ENCODE peak calls at places on chromosome 12, in six cellular contexts. R, S, U, A, P and Y are unnamed samples.

GRCh38 chr12:58554522-58555157 is 365.7 kb downstream of the LRIG3 start:
- DNase-seq in R (no peak), S (no peak), U (no peak), A (no peak), P (no peak), Y (no peak)

GRCh38 chr12:53751336-53752191 is at the start of gene CISTR:
- DNase-seq in R (no peak), S (no peak), U (no peak), A (no peak), P (peak; percentile 78), Y (peak; percentile 77)

GRCh38 chr12:130829391-130830245 is 9.4 kb downstream of the STX2 start:
- DNase-seq in R (no peak), S (no peak), U (no peak), A (no peak), P (no peak), Y (no peak)

GRCh38 chr12:128190614-128191013 is 76.4 kb upstream of the TMEM132C start:
- DNase-seq in R (no peak), S (no peak), U (no peak), A (no peak), P (peak; percentile 59), Y (no peak)

GRCh38 chr12:12081836-12082497 is 11.2 kb downstream of the BCL2L14 start:
- DNase-seq in R (no peak), S (no peak), U (no peak), A (no peak), P (peak; percentile 20), Y (no peak)

GRCh38 chr12:24378548-24379011 is 429.1 kb upstream of the SOX5 start:
- DNase-seq in R (no peak), S (no peak), U (no peak), A (no peak), P (no peak), Y (no peak)

GRCh38 chr12:96303656-96304055 is 96.6 kb downstream of the CDK17 start:
- DNase-seq in R (no peak), S (no peak), U (no peak), A (no peak), P (no peak), Y (no peak)

GRCh38 chr12:22477894-22478287 is 66.5 kb downstream of the C2CD5 start:
- DNase-seq in R (no peak), S (no peak), U (no peak), A (no peak), P (no peak), Y (no peak)

GRCh38 chr12:92290016-92290685 is 144.5 kb upstream of the BTG1 start:
- DNase-seq in R (no peak), S (no peak), U (no peak), A (no peak), P (no peak), Y (no peak)

GRCh38 chr12:84738481-84738972 is 174.1 kb downstream of the SLC6A15 start:
- DNase-seq in R (no peak), S (no peak), U (no peak), A (no peak), P (no peak), Y (no peak)

GRCh38 chr12:52835271-52836041 is 1.3 kb upstream of the KRT79 start:
- DNase-seq in R (no peak), S (peak; percentile 98), U (peak; percentile 18), A (no peak), P (no peak), Y (no peak)

GRCh38 chr12:11953523-11953922 is 117.2 kb upstream of the BCL2L14 start:
- DNase-seq in R (no peak), S (no peak), U (no peak), A (no peak), P (no peak), Y (no peak)

GRCh38 chr12:128606538-128606937 is 217.2 kb downstream of the SLC15A4 start:
- DNase-seq in R (no peak), S (no peak), U (no peak), A (no peak), P (no peak), Y (no peak)

GRCh38 chr12:93762912-93763311 is 85.7 kb downstream of the CRADD start:
- DNase-seq in R (no peak), S (no peak), U (no peak), A (no peak), P (no peak), Y (no peak)

GRCh38 chr12:47797432-47797831 is 22.3 kb downstream of the HDAC7 start:
- DNase-seq in R (no peak), S (no peak), U (no peak), A (no peak), P (no peak), Y (peak; percentile 69)

GRCh38 chr12:130987151-130987931 is 33.6 kb downstream of the ADGRD1 start:
- DNase-seq in R (no peak), S (peak; percentile 20), U (no peak), A (no peak), P (no peak), Y (no peak)

GRCh38 chr12:9710584-9711375 is 22.1 kb downstream of the CLECL1 start:
- DNase-seq in R (no peak), S (no peak), U (no peak), A (no peak), P (no peak), Y (no peak)

GRCh38 chr12:42482820-42483533 is 106.6 kb downstream of the PRICKLE1 start:
- DNase-seq in R (peak; percentile 72), S (peak; percentile 70), U (peak; percentile 81), A (peak; percentile 71), P (peak; percentile 86), Y (peak; percentile 91)

GRCh38 chr12:95351745-95352144 is 122.2 kb upstream of the METAP2 start:
- DNase-seq in R (no peak), S (no peak), U (peak; percentile 51), A (no peak), P (no peak), Y (no peak)

GRCh38 chr12:30763053-30763452 is 8.3 kb upstream of the CAPRIN2 start:
- DNase-seq in R (no peak), S (no peak), U (no peak), A (no peak), P (no peak), Y (no peak)

GRCh38 chr12:94435511-94435927 is 24.1 kb downstream of the CEP83 start:
- DNase-seq in R (no peak), S (no peak), U (no peak), A (no peak), P (no peak), Y (no peak)

GRCh38 chr12:53287741-53288216 is 7.6 kb upstream of the PFDN5 start:
- DNase-seq in R (peak; percentile 77), S (no peak), U (peak; percentile 66), A (peak; percentile 66), P (peak; percentile 39), Y (peak; percentile 82)

GRCh38 chr12:32431025-32431424 is 31.7 kb downstream of the FGD4 start:
- DNase-seq in R (no peak), S (no peak), U (no peak), A (no peak), P (no peak), Y (no peak)

GRCh38 chr12:43283206-43283605 is 268.8 kb downstream of the ADAMTS20 start:
- DNase-seq in R (no peak), S (no peak), U (no peak), A (no peak), P (no peak), Y (no peak)

GRCh38 chr12:58025431-58025830 is 84.1 kb downstream of the ATP23 start:
- DNase-seq in R (no peak), S (no peak), U (no peak), A (no peak), P (no peak), Y (no peak)

GRCh38 chr12:67879937-67880336 is 109.3 kb upstream of the IFNG-AS1 start:
- DNase-seq in R (no peak), S (no peak), U (no peak), A (no peak), P (no peak), Y (no peak)

GRCh38 chr12:100494026-100494425 is 20.4 kb downstream of the NR1H4 start:
- DNase-seq in R (no peak), S (no peak), U (no peak), A (no peak), P (no peak), Y (no peak)

GRCh38 chr12:33825986-33826602 is 196.2 kb upstream of the ALG10 start:
- DNase-seq in R (no peak), S (no peak), U (no peak), A (no peak), P (no peak), Y (no peak)

GRCh38 chr12:117441751-117442150 is 80.3 kb upstream of the NOS1 start:
- DNase-seq in R (peak; percentile 21), S (no peak), U (no peak), A (no peak), P (no peak), Y (no peak)

DNA sequence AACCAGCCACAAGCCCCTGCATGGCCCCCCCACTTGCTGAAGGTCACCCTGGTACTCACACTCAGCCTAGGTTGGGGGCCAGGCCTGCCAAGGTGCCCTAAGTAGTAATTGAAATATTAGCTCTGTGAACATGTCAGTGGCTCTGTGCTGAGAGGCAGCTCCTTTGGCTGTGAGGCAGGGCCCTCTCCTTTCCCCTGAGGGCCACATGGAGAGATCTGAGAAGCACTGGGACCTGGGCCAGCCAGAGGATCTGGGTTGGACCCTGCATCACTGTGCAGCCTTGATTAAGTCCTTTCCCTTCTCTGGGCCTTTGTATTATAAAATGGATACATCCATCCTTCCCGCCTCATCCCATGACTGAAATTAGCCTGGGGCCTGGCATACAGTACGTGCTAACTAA is 58.0 kb upstream of the FAM222A start:
- DNase-seq in R (no peak), S (no peak), U (no peak), A (no peak), P (no peak), Y (no peak)
- H3K4me1 ChIP-seq in R (no peaks in the 10 kb centered on the region), S (no peaks in the 10 kb centered on the region), U (no peaks in the 10 kb centered on the region), A (no peaks in the 10 kb centered on the region), P (peaks cover 2% of the 10 kb centered on the region), Y (no peaks in the 10 kb centered on the region)

GRCh38 chr12:109735051-109735521 is 21.5 kb downstream of the FAM222A start:
- DNase-seq in R (peak; percentile 9), S (no peak), U (peak; percentile 12), A (peak; percentile 34), P (no peak), Y (peak; percentile 32)

GRCh38 chr12:109737111-109737510 is 23.5 kb downstream of the FAM222A start:
- DNase-seq in R (peak; percentile 6), S (no peak), U (peak; percentile 10), A (peak; percentile 11), P (no peak), Y (peak; percentile 35)

GRCh38 chr12:109734219-109735000 is 20.8 kb downstream of the FAM222A start:
- DNase-seq in R (peak; percentile 7), S (no peak), U (peak; percentile 29), A (peak; percentile 53), P (no peak), Y (peak; percentile 62)

GRCh38 chr12:109736552-109737108 is 23.0 kb downstream of the FAM222A start:
- DNase-seq in R (peak; percentile 22), S (no peak), U (peak; percentile 42), A (peak; percentile 47), P (peak; percentile 83), Y (peak; percentile 82)

GRCh38 chr12:109735825-109736551 is 22.4 kb downstream of the FAM222A start:
- DNase-seq in R (peak; percentile 11), S (no peak), U (peak; percentile 14), A (peak; percentile 84), P (no peak), Y (peak; percentile 27)
- H3K4me1 ChIP-seq in R (peaks cover 56% of the 10 kb centered on the region), S (peaks cover 18% of the 10 kb centered on the region), U (no peaks in the 10 kb centered on the region), A (peaks cover 34% of the 10 kb centered on the region), P (peaks cover 43% of the 10 kb centered on the region), Y (peaks cover 59% of the 10 kb centered on the region)

GRCh38 chr12:86663691-86664090 is 407.5 kb upstream of the MGAT4C start:
- DNase-seq in R (no peak), S (no peak), U (no peak), A (no peak), P (no peak), Y (no peak)
- H3K4me1 ChIP-seq in R (no peaks in the 10 kb centered on the region), S (no peaks in the 10 kb centered on the region), U (no peaks in the 10 kb centered on the region), A (no peaks in the 10 kb centered on the region), P (no peaks in the 10 kb centered on the region), Y (no peaks in the 10 kb centered on the region)

GRCh38 chr12:89344043-89344861 is 8.0 kb downstream of the DUSP6 start:
- DNase-seq in R (no peak), S (no peak), U (no peak), A (no peak), P (no peak), Y (no peak)
- H3K4me1 ChIP-seq in R (peaks cover 53% of the 10 kb centered on the region), S (peaks cover 9% of the 10 kb centered on the region), U (peaks cover 1% of the 10 kb centered on the region), A (peaks cover 59% of the 10 kb centered on the region), P (peaks cover 28% of the 10 kb centered on the region), Y (peaks cover 21% of the 10 kb centered on the region)